ENCODE peak calls at places on chromosome 14, in five cellular contexts. One of them, this sample, is unnamed.

GRCh38 chr14:65750906-65751305 is 338.4 kb downstream of the FUT8 start:
- DNase-seq in MCF 10A: no peak
- DNase-seq in activated effector memory CD4-positive, alpha-beta T cell treated with Interleukin-2 at 50 U/mL for 16 hours: no peak
- DNase-seq in caudate nucleus: no peak
- DNase-seq in activated CD8-positive, alpha-beta memory T cell treated with anti-CD3 and anti-CD28 coated beads, Interleukin-2, amount 50 U/mL, for 4 hours: no peak
- DNase-seq in this sample: no peak

GRCh38 chr14:101458536-101459391 is 102.5 kb upstream of the DIO3 start:
- DNase-seq in MCF 10A: no peak
- DNase-seq in activated effector memory CD4-positive, alpha-beta T cell treated with Interleukin-2 at 50 U/mL for 16 hours: no peak
- DNase-seq in caudate nucleus: no peak
- DNase-seq in activated CD8-positive, alpha-beta memory T cell treated with anti-CD3 and anti-CD28 coated beads, Interleukin-2, amount 50 U/mL, for 4 hours: no peak
- DNase-seq in this sample: no peak

GRCh38 chr14:69287096-69287991 is 27.4 kb downstream of the GALNT16 start:
- DNase-seq in MCF 10A: no peak
- DNase-seq in activated effector memory CD4-positive, alpha-beta T cell treated with Interleukin-2 at 50 U/mL for 16 hours: no peak
- DNase-seq in caudate nucleus: no peak
- DNase-seq in activated CD8-positive, alpha-beta memory T cell treated with anti-CD3 and anti-CD28 coated beads, Interleukin-2, amount 50 U/mL, for 4 hours: no peak
- DNase-seq in this sample: no peak

GRCh38 chr14:24430682-24431568 is 1.2 kb downstream of the KHNYN start:
- DNase-seq in MCF 10A: peak
- DNase-seq in activated effector memory CD4-positive, alpha-beta T cell treated with Interleukin-2 at 50 U/mL for 16 hours: peak
- DNase-seq in caudate nucleus: no peak
- DNase-seq in activated CD8-positive, alpha-beta memory T cell treated with anti-CD3 and anti-CD28 coated beads, Interleukin-2, amount 50 U/mL, for 4 hours: peak
- DNase-seq in this sample: peak

GRCh38 chr14:56474419-56475022 is 105.1 kb upstream of the TMEM260 start:
- DNase-seq in MCF 10A: peak
- DNase-seq in activated effector memory CD4-positive, alpha-beta T cell treated with Interleukin-2 at 50 U/mL for 16 hours: no peak
- DNase-seq in caudate nucleus: no peak
- DNase-seq in activated CD8-positive, alpha-beta memory T cell treated with anti-CD3 and anti-CD28 coated beads, Interleukin-2, amount 50 U/mL, for 4 hours: no peak
- DNase-seq in this sample: peak

GRCh38 chr14:33317675-33318074 is 379.0 kb downstream of the NPAS3 start:
- DNase-seq in MCF 10A: no peak
- DNase-seq in activated effector memory CD4-positive, alpha-beta T cell treated with Interleukin-2 at 50 U/mL for 16 hours: no peak
- DNase-seq in caudate nucleus: no peak
- DNase-seq in activated CD8-positive, alpha-beta memory T cell treated with anti-CD3 and anti-CD28 coated beads, Interleukin-2, amount 50 U/mL, for 4 hours: no peak
- DNase-seq in this sample: no peak

GRCh38 chr14:81331229-81332026 is 68.7 kb downstream of the STON2 start:
- DNase-seq in MCF 10A: peak
- DNase-seq in activated effector memory CD4-positive, alpha-beta T cell treated with Interleukin-2 at 50 U/mL for 16 hours: no peak
- DNase-seq in caudate nucleus: no peak
- DNase-seq in activated CD8-positive, alpha-beta memory T cell treated with anti-CD3 and anti-CD28 coated beads, Interleukin-2, amount 50 U/mL, for 4 hours: no peak
- DNase-seq in this sample: peak

GRCh38 chr14:100129161-100129589 is 30.3 kb downstream of the DEGS2 start:
- DNase-seq in MCF 10A: no peak
- DNase-seq in activated effector memory CD4-positive, alpha-beta T cell treated with Interleukin-2 at 50 U/mL for 16 hours: no peak
- DNase-seq in caudate nucleus: peak
- DNase-seq in activated CD8-positive, alpha-beta memory T cell treated with anti-CD3 and anti-CD28 coated beads, Interleukin-2, amount 50 U/mL, for 4 hours: no peak
- DNase-seq in this sample: no peak

GRCh38 chr14:100786131-100786530 is 39.8 kb upstream of the MEG3 start:
- DNase-seq in MCF 10A: no peak
- DNase-seq in activated effector memory CD4-positive, alpha-beta T cell treated with Interleukin-2 at 50 U/mL for 16 hours: no peak
- DNase-seq in caudate nucleus: no peak
- DNase-seq in activated CD8-positive, alpha-beta memory T cell treated with anti-CD3 and anti-CD28 coated beads, Interleukin-2, amount 50 U/mL, for 4 hours: no peak
- DNase-seq in this sample: no peak

GRCh38 chr14:68345738-68346137 is 447.1 kb downstream of the ZFP36L1 start:
- DNase-seq in MCF 10A: no peak
- DNase-seq in activated effector memory CD4-positive, alpha-beta T cell treated with Interleukin-2 at 50 U/mL for 16 hours: no peak
- DNase-seq in caudate nucleus: no peak
- DNase-seq in activated CD8-positive, alpha-beta memory T cell treated with anti-CD3 and anti-CD28 coated beads, Interleukin-2, amount 50 U/mL, for 4 hours: no peak
- DNase-seq in this sample: no peak

GRCh38 chr14:99881011-99881410 is 87.8 kb downstream of the EML1 start:
- DNase-seq in MCF 10A: no peak
- DNase-seq in activated effector memory CD4-positive, alpha-beta T cell treated with Interleukin-2 at 50 U/mL for 16 hours: no peak
- DNase-seq in caudate nucleus: no peak
- DNase-seq in activated CD8-positive, alpha-beta memory T cell treated with anti-CD3 and anti-CD28 coated beads, Interleukin-2, amount 50 U/mL, for 4 hours: no peak
- DNase-seq in this sample: no peak

GRCh38 chr14:69399750-69400149 is 1.3 kb downstream of the SLC39A9 start:
- DNase-seq in MCF 10A: no peak
- DNase-seq in activated effector memory CD4-positive, alpha-beta T cell treated with Interleukin-2 at 50 U/mL for 16 hours: no peak
- DNase-seq in caudate nucleus: no peak
- DNase-seq in activated CD8-positive, alpha-beta memory T cell treated with anti-CD3 and anti-CD28 coated beads, Interleukin-2, amount 50 U/mL, for 4 hours: no peak
- DNase-seq in this sample: no peak

This sample was measured in epithelial cell of esophagus.